ENCODE peak calls at places on chromosome 14, in seven cellular contexts. W, B, M, F, S, K and T are unnamed samples. For H3K4me1, the result is how much of the 10 kb centered on the place peaks cover.

GRCh38 chr14:24224618-24225071 is 7.5 kb downstream of the NEDD8 start:
- DNase-seq in W (no peak), B (no peak), M (no peak), F (no peak), S (no peak), K (no peak), T (peak)

GRCh38 chr14:57390806-57391562 is 598 bp downstream of the NAA30 start:
- DNase-seq in W (peak), B (peak), M (peak), F (peak), S (peak), K (no peak), T (peak)

GRCh38 chr14:87449016-87449415 is 544.0 kb downstream of the GALC start:
- DNase-seq in W (no peak), B (no peak), M (no peak), F (no peak), S (no peak), K (no peak), T (no peak)

GRCh38 chr14:34460841-34461240 is 1.2 kb downstream of the SPTSSA start:
- DNase-seq in W (no peak), B (no peak), M (no peak), F (no peak), S (no peak), K (no peak), T (no peak)

GRCh38 chr14:55126089-55126488 is 3.0 kb upstream of the LGALS3 start:
- DNase-seq in W (no peak), B (no peak), M (no peak), F (no peak), S (no peak), K (no peak), T (no peak)

GRCh38 chr14:40417777-40418401 is 985.7 kb upstream of the FBXO33 start:
- DNase-seq in W (no peak), B (no peak), M (peak), F (no peak), S (no peak), K (no peak), T (no peak)

GRCh38 chr14:95041477-95042020 is 115.8 kb downstream of the DICER1 start:
- DNase-seq in W (no peak), B (no peak), M (no peak), F (no peak), S (no peak), K (no peak), T (peak)

GRCh38 chr14:71749613-71750238 is 182.5 kb upstream of the RGS6 start:
- DNase-seq in W (no peak), B (no peak), M (no peak), F (peak), S (no peak), K (no peak), T (no peak)

GRCh38 chr14:24459331-24459730 is 16.8 kb upstream of the SDR39U1 start:
- DNase-seq in W (no peak), B (no peak), M (no peak), F (no peak), S (no peak), K (no peak), T (no peak)

GRCh38 chr14:54501423-54501822 is 8.3 kb upstream of the CGRRF1 start:
- DNase-seq in W (no peak), B (no peak), M (no peak), F (no peak), S (no peak), K (no peak), T (no peak)

GRCh38 chr14:51922624-51923023 is 62.2 kb downstream of the GNG2 start:
- DNase-seq in W (no peak), B (no peak), M (no peak), F (no peak), S (peak), K (no peak), T (peak)

GRCh38 chr14:20630340-20631022 is 11.0 kb downstream of the OR6S1 start:
- DNase-seq in W (no peak), B (no peak), M (peak), F (peak), S (peak), K (no peak), T (no peak)

GRCh38 chr14:55274144-55274543 is 2.9 kb downstream of the FBXO34 start:
- DNase-seq in W (no peak), B (no peak), M (no peak), F (no peak), S (no peak), K (no peak), T (no peak)

GRCh38 chr14:94710731-94711130 is 59.2 kb downstream of the GSC start:
- DNase-seq in W (no peak), B (no peak), M (no peak), F (no peak), S (no peak), K (no peak), T (no peak)

GRCh38 chr14:50109342-50109741 is 7.0 kb downstream of the VCPKMT start:
- DNase-seq in W (no peak), B (no peak), M (no peak), F (no peak), S (no peak), K (no peak), T (no peak)

GRCh38 chr14:89911018-89911919 is 43.3 kb downstream of the EFCAB11 start:
- DNase-seq in W (no peak), B (no peak), M (no peak), F (no peak), S (peak), K (no peak), T (peak)

GRCh38 chr14:100392266-100392850 is 69.2 kb downstream of the SLC25A47 start:
- DNase-seq in W (no peak), B (no peak), M (no peak), F (no peak), S (no peak), K (no peak), T (no peak)

GRCh38 chr14:99600232-99600888 is 3.6 kb downstream of the CCDC85C start:
- DNase-seq in W (no peak), B (no peak), M (no peak), F (no peak), S (no peak), K (no peak), T (no peak)

GRCh38 chr14:101194356-101195308 is 291.1 kb upstream of the RTL1 start:
- DNase-seq in W (no peak), B (no peak), M (no peak), F (peak), S (no peak), K (peak), T (no peak)

GRCh38 chr14:96824283-96824682 is 27.1 kb downstream of the VRK1 start:
- DNase-seq in W (no peak), B (no peak), M (no peak), F (no peak), S (no peak), K (no peak), T (no peak)

GRCh38 chr14:95696741-95697140 is 10.5 kb downstream of the TCL1B start:
- DNase-seq in W (no peak), B (no peak), M (no peak), F (no peak), S (no peak), K (no peak), T (peak)

GRCh38 chr14:100237735-100238418 is 1.1 kb upstream of the YY1 start:
- DNase-seq in W (peak), B (peak), M (no peak), F (peak), S (no peak), K (no peak), T (peak)

GRCh38 chr14:51328089-51328941 is 88.3 kb downstream of the TMX1 start:
- DNase-seq in W (no peak), B (no peak), M (peak), F (no peak), S (peak), K (no peak), T (peak)

GRCh38 chr14:88142990-88143389 is 138.1 kb downstream of the GPR65 start:
- DNase-seq in W (no peak), B (no peak), M (no peak), F (no peak), S (no peak), K (no peak), T (no peak)

GRCh38 chr14:74504412-74504811 is 10.8 kb downstream of the ISCA2 start:
- DNase-seq in W (no peak), B (no peak), M (no peak), F (no peak), S (no peak), K (no peak), T (no peak)

GRCh38 chr14:92513204-92513965 is at the start of gene RIN3:
- DNase-seq in W (peak), B (peak), M (peak), F (peak), S (peak), K (no peak), T (peak)

GRCh38 chr14:72201645-72202044 is 269.4 kb downstream of the RGS6 start:
- DNase-seq in W (no peak), B (no peak), M (no peak), F (no peak), S (no peak), K (no peak), T (no peak)

GRCh38 chr14:36556811-36557433 is 25.5 kb downstream of the NKX2-8 start:
- DNase-seq in W (no peak), B (no peak), M (peak), F (no peak), S (no peak), K (no peak), T (no peak)

GRCh38 chr14:25090716-25091454 is 40.9 kb upstream of the STXBP6 start:
- DNase-seq in W (no peak), B (no peak), M (peak), F (no peak), S (no peak), K (no peak), T (peak)

GRCh38 chr14:52267501-52268190 is at the start of gene PTGDR:
- DNase-seq in W (peak), B (peak), M (peak), F (peak), S (no peak), K (no peak), T (no peak)

GRCh38 chr14:95516554-95517209 is at the start of gene SYNE3:
- DNase-seq in W (peak), B (peak), M (peak), F (peak), S (peak), K (no peak), T (no peak)

GRCh38 chr14:54742492-54743350 is 159.9 kb downstream of the GCH1 start:
- DNase-seq in W (no peak), B (no peak), M (no peak), F (no peak), S (no peak), K (no peak), T (no peak)

GRCh38 chr14:36818794-36819384 is 157.2 kb downstream of the PAX9 start:
- DNase-seq in W (no peak), B (no peak), M (peak), F (no peak), S (no peak), K (no peak), T (no peak)

GRCh38 chr14:32702571-32702970 is 236.1 kb upstream of the NPAS3 start:
- DNase-seq in W (peak), B (peak), M (no peak), F (no peak), S (peak), K (no peak), T (no peak)

GRCh38 chr14:32701475-32701874 is 237.2 kb upstream of the NPAS3 start:
- DNase-seq in W (no peak), B (no peak), M (no peak), F (no peak), S (no peak), K (no peak), T (no peak)

GRCh38 chr14:32703246-32703645 is 235.4 kb upstream of the NPAS3 start:
- DNase-seq in W (no peak), B (no peak), M (no peak), F (no peak), S (no peak), K (no peak), T (no peak)

GRCh38 chr14:32698831-32699230 is 239.8 kb upstream of the NPAS3 start:
- DNase-seq in W (no peak), B (no peak), M (no peak), F (no peak), S (no peak), K (no peak), T (no peak)

GRCh38 chr14:32702088-32702487 is 236.6 kb upstream of the NPAS3 start:
- DNase-seq in W (no peak), B (no peak), M (no peak), F (no peak), S (no peak), K (no peak), T (no peak)
- H3K4me3 ChIP-seq in W (no peak), B (no peak), M (no peak), F (no peak), S (no peak), K (no peak), T (no peak)

GRCh38 chr14:91119556-91120311 is 5.9 kb downstream of the DGLUCY start:
- DNase-seq in W (no peak), B (no peak), M (no peak), F (no peak), S (no peak), K (no peak), T (no peak)

GRCh38 chr14:91115986-91116385 is 2.1 kb downstream of the DGLUCY start:
- DNase-seq in W (no peak), B (no peak), M (no peak), F (no peak), S (no peak), K (no peak), T (peak)

GRCh38 chr14:91116913-91117588 is 3.2 kb downstream of the DGLUCY start:
- DNase-seq in W (no peak), B (no peak), M (no peak), F (no peak), S (no peak), K (no peak), T (no peak)

GRCh38 chr14:91118511-91119068 is 4.7 kb downstream of the DGLUCY start:
- DNase-seq in W (no peak), B (no peak), M (no peak), F (no peak), S (no peak), K (no peak), T (no peak)

GRCh38 chr14:91117960-91118359 is 4.1 kb downstream of the DGLUCY start:
- DNase-seq in W (no peak), B (no peak), M (no peak), F (no peak), S (no peak), K (no peak), T (no peak)
- H3K4me1 ChIP-seq in W (half or more), B (under half), M (under half), F (half or more), S (under half), K (under half), T (under half)

GRCh38 chr14:104117341-104118005 is 20.9 kb upstream of the KIF26A start:
- DNase-seq in W (no peak), B (peak), M (no peak), F (no peak), S (peak), K (peak), T (no peak)
- H3K4me3 ChIP-seq in W (no peak), B (no peak), M (peak), F (no peak), S (no peak), K (peak), T (no peak)

GRCh38 chr14:68782091-68782981 is 10.5 kb downstream of the ZFP36L1 start:
- DNase-seq in W (no peak), B (peak), M (no peak), F (peak), S (peak), K (no peak), T (no peak)

GRCh38 chr14:68777644-68778043 is 15.2 kb downstream of the ZFP36L1 start:
- DNase-seq in W (no peak), B (no peak), M (no peak), F (no peak), S (no peak), K (no peak), T (no peak)

GRCh38 chr14:68779761-68780323 is 13.0 kb downstream of the ZFP36L1 start:
- DNase-seq in W (no peak), B (no peak), M (peak), F (peak), S (no peak), K (no peak), T (peak)

GRCh38 chr14:68781161-68782021 is 11.5 kb downstream of the ZFP36L1 start:
- DNase-seq in W (no peak), B (no peak), M (no peak), F (peak), S (no peak), K (no peak), T (no peak)

DNA sequence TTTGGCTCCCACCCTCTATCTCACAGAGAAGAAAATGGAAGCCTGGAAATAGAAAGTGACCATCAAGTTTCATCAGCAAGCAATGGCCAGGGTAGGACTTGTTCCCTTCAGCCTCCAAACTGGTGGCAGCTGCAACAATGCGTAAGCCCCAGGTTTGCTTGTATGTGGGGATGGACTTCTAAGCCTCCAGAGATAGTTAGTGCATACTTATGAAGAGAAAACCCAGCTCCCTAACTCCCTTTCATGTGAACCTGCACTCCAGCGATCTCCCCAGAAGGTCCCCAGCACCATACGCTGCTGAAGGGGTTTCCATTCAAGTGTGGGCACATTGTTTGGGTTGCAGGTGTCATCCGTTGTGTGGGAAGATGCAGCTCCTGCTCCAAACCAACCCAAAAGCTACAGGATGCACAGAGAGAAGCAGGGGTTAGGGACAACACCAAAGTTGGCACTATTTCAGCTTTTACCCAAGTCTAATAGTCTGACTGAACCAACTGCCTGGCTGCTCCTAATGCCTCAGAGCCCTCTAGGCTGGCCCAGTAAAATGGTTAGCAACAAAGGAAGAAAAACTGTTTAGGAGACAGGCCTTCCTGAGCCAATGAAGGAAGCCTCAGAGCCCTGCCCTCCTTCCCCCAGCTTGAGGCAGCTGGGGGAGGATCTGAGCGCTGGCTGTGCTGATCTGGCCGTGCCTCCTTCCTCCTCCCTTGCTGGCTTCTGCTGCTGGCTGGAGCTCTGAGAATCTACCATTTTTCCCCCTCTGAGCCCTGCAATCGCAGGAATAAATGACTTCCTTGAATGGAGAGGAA is 12.3 kb downstream of the ZFP36L1 start:
- DNase-seq in W (peak), B (no peak), M (no peak), F (peak), S (peak), K (no peak), T (no peak)
- H3K4me1 ChIP-seq in W (under half), B (under half), M (under half), F (half or more), S (under half), K (under half), T (under half)

DNA sequence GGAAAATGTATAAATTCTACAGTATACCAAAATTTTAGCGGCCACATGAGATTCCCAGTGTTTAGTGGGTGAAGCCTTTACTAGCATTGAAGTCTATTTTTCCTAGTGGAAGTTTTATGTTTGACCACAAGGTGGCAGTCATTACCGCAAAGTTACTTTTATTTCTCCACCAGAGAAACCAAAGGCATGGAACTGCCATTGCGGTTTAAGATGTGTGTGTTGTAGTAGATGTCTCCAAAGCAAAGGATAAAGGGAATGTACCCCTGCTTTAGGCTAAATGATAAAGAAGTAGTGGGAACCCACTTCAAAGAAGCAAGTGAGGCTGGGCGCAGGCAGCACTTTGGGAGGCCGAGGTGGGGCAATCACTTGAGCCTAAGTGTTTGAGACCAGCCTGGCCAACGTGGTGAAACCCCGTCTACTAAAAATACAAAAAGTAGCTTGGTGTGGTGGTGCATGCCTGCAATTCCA is 140.5 kb downstream of the PRKCH start:
- DNase-seq in W (no peak), B (no peak), M (peak), F (peak), S (no peak), K (no peak), T (no peak)
- H3K4me3 ChIP-seq in W (no peak), B (no peak), M (no peak), F (no peak), S (no peak), K (no peak), T (no peak)

GRCh38 chr14:29607129-29607528 is 320.5 kb downstream of the PRKD1 start:
- DNase-seq in W (no peak), B (no peak), M (no peak), F (no peak), S (no peak), K (no peak), T (no peak)
- H3K4me1 ChIP-seq in W (under half), B (under half), M (under half), F (under half), S (under half), K (under half), T (under half)

DNA sequence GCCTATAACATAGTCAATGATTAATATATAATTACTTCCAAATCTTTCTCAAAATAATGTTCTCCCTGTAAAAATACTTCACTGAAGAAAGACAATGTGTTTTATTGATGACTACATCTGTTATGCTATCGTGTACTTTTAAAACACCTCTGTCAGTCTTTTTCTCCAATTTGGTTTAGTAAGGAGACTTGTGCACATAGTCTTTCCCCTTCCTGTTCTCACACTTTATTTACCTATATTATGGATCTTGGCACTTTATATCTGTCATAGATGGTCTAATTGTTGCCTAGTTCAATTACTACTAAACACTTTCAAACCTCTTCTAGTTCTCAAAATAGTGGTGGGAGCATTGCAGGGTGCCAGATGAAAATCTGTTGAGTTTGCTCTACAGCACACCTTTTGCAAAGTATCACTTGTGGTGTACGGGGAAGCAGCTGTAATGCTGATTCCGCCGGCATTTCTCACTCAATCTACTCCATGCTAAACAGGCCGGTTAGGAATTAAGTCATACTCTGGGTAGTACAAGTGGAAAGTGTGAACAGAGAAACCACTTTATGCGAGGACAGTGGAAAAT is 1.1 kb upstream of the INSM2 start:
- DNase-seq in W (no peak), B (no peak), M (peak), F (no peak), S (no peak), K (no peak), T (no peak)
- H3K4me3 ChIP-seq in W (peak), B (peak), M (peak), F (peak), S (no peak), K (peak), T (peak)

GRCh38 chr14:59200214-59200613 is 11.7 kb downstream of the DAAM1 start:
- DNase-seq in W (no peak), B (no peak), M (no peak), F (no peak), S (no peak), K (no peak), T (no peak)

GRCh38 chr14:59199614-59200013 is 11.1 kb downstream of the DAAM1 start:
- DNase-seq in W (no peak), B (no peak), M (no peak), F (no peak), S (no peak), K (no peak), T (no peak)

GRCh38 chr14:59197695-59198262 is 9.3 kb downstream of the DAAM1 start:
- DNase-seq in W (no peak), B (no peak), M (no peak), F (no peak), S (no peak), K (no peak), T (no peak)

GRCh38 chr14:59199205-59199604 is 10.7 kb downstream of the DAAM1 start:
- DNase-seq in W (no peak), B (no peak), M (no peak), F (no peak), S (no peak), K (no peak), T (no peak)

GRCh38 chr14:59195898-59196297 is 7.4 kb downstream of the DAAM1 start:
- DNase-seq in W (no peak), B (no peak), M (no peak), F (no peak), S (no peak), K (no peak), T (no peak)
- H3K4me1 ChIP-seq in W (half or more), B (under half), M (under half), F (under half), S (under half), K (under half), T (under half)